ENCODE peak calls at places on chromosomes 7 and 10, in four cellular contexts. One of them, this sample, is unnamed.

GRCh38 chr10:94403823-94404228 is 1.5 kb downstream of the TBC1D12 start:
- DNase-seq in tibial nerve: peak; percentile 43
- DNase-seq in colonic mucosa: no peak
- DNase-seq in AG04449: no peak
- DNase-seq in this sample: no peak

GRCh38 chr7:44346063-44346462 is 20.7 kb upstream of the CAMK2B start:
- DNase-seq in tibial nerve: no peak
- DNase-seq in colonic mucosa: no peak
- DNase-seq in AG04449: no peak
- DNase-seq in this sample: no peak

GRCh38 chr7:20799566-20800377 is 13.1 kb upstream of the SP8 start:
- DNase-seq in tibial nerve: no peak
- DNase-seq in colonic mucosa: no peak
- DNase-seq in AG04449: no peak
- DNase-seq in this sample: no peak

GRCh38 chr7:12294701-12295100 is 83.6 kb downstream of the TMEM106B start:
- DNase-seq in tibial nerve: no peak
- DNase-seq in colonic mucosa: no peak
- DNase-seq in AG04449: no peak
- DNase-seq in this sample: no peak

GRCh38 chr10:26621889-26622681 is 75.4 kb upstream of the PDSS1 start:
- DNase-seq in tibial nerve: peak; percentile 33
- DNase-seq in colonic mucosa: peak; percentile 47
- DNase-seq in AG04449: no peak
- DNase-seq in this sample: peak; percentile 51

GRCh38 chr7:81064446-81064845 is 145.6 kb upstream of the SEMA3C start:
- DNase-seq in tibial nerve: no peak
- DNase-seq in colonic mucosa: peak; percentile 23
- DNase-seq in AG04449: no peak
- DNase-seq in this sample: no peak

GRCh38 chr10:24938076-24938475 is 14.3 kb downstream of the PRTFDC1 start:
- DNase-seq in tibial nerve: no peak
- DNase-seq in colonic mucosa: no peak
- DNase-seq in AG04449: no peak
- DNase-seq in this sample: no peak

GRCh38 chr10:43671659-43672555 is 23.2 kb upstream of the ZNF32 start:
- DNase-seq in tibial nerve: peak; percentile 95
- DNase-seq in colonic mucosa: peak; percentile 55
- DNase-seq in AG04449: no peak
- DNase-seq in this sample: peak; percentile 53

GRCh38 chr7:123208793-123209192 is 9.0 kb upstream of the SLC13A1 start:
- DNase-seq in tibial nerve: no peak
- DNase-seq in colonic mucosa: no peak
- DNase-seq in AG04449: no peak
- DNase-seq in this sample: no peak

GRCh38 chr10:103933557-103934121 is 15.7 kb upstream of the STN1 start:
- DNase-seq in tibial nerve: no peak
- DNase-seq in colonic mucosa: no peak
- DNase-seq in AG04449: no peak
- DNase-seq in this sample: no peak

GRCh38 chr10:130546841-130547240 is 410.6 kb downstream of the GLRX3 start:
- DNase-seq in tibial nerve: no peak
- DNase-seq in colonic mucosa: no peak
- DNase-seq in AG04449: no peak
- DNase-seq in this sample: no peak

GRCh38 chr10:85045046-85045445 is 716.7 kb downstream of the CCSER2 start:
- DNase-seq in tibial nerve: no peak
- DNase-seq in colonic mucosa: no peak
- DNase-seq in AG04449: no peak
- DNase-seq in this sample: no peak

GRCh38 chr10:85043207-85043606 is 714.8 kb downstream of the CCSER2 start:
- DNase-seq in tibial nerve: no peak
- DNase-seq in colonic mucosa: no peak
- DNase-seq in AG04449: no peak
- DNase-seq in this sample: no peak

GRCh38 chr10:85036661-85037060 is 708.3 kb downstream of the CCSER2 start:
- DNase-seq in tibial nerve: no peak
- DNase-seq in colonic mucosa: no peak
- DNase-seq in AG04449: no peak
- DNase-seq in this sample: no peak

DNA sequence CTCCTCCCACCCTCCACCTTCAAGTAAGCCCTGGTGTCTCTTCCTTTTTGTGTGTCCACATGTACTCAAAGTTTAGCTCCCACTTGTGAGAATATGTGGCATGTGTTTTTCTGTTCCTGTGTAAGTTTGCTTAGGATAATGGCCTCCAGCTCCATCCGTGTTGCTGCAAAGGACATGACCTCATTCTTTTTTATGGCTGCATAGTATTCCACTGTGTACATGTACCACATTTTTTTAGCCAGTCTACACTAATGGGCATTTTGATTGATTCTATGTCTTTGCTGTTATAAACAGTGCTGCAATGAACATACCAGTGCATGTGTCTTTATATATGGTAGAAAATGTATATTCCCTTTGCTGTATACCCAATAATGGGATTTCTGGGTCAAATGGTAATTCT is 710.9 kb downstream of the CCSER2 start:
- DNase-seq in tibial nerve: no peak
- DNase-seq in colonic mucosa: no peak
- DNase-seq in AG04449: no peak
- DNase-seq in this sample: no peak
- TF ChIP-seq CTCF in tibial nerve: no peak
- TF ChIP-seq CTCF in colonic mucosa: no peak
- TF ChIP-seq CTCF in AG04449: no peak
- TF ChIP-seq CTCF in this sample: no peak

GRCh38 chr10:6408799-6409198 is 171.3 kb downstream of the PRKCQ start:
- DNase-seq in tibial nerve: no peak
- DNase-seq in colonic mucosa: no peak
- DNase-seq in AG04449: no peak
- DNase-seq in this sample: no peak
- TF ChIP-seq CTCF in tibial nerve: no peak
- TF ChIP-seq CTCF in colonic mucosa: no peak
- TF ChIP-seq CTCF in AG04449: no peak
- TF ChIP-seq CTCF in this sample: no peak

DNA sequence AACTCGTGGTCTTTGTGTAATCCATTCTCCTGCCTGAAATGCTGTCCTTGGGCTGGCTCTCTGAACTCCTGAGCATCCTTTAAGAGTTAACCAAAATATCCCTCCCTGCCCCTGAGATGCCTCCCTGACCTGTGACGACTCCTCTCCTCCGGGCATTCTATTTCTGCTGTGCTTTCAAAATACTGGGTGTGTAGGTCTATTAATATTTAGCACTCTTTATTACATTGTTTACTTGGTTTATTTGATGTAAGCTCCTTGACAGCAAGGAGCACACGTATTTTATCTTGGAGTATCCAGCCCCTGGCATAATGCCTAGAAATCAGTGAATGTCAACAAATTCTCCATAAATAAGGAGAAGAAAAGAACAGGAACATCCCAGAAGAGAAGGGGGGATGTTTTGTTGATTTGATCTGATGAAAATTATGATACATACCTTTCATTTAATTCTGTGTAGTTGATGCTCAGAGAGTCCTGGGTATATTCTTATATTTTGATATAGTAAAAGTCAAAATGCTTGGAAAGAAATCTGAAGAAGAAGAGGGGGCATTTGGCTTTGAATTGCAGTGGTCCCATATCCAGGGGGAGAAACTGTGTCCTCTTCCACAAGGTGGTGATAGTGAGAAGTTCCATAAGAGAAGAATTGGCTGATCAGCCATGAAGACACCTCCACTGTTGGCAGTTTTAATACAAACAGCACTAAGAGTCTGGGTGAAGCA is 107.7 kb upstream of the MPP7 start:
- DNase-seq in tibial nerve: no peak
- DNase-seq in colonic mucosa: no peak
- DNase-seq in AG04449: no peak
- DNase-seq in this sample: no peak
- TF ChIP-seq CTCF in tibial nerve: no peak
- TF ChIP-seq CTCF in colonic mucosa: no peak
- TF ChIP-seq CTCF in AG04449: no peak
- TF ChIP-seq CTCF in this sample: no peak

GRCh38 chr10:31347705-31348104 is 28.7 kb downstream of the ZEB1 start:
- DNase-seq in tibial nerve: no peak
- DNase-seq in colonic mucosa: no peak
- DNase-seq in AG04449: no peak
- DNase-seq in this sample: no peak

GRCh38 chr10:31358688-31359330 is 39.8 kb downstream of the ZEB1 start:
- DNase-seq in tibial nerve: no peak
- DNase-seq in colonic mucosa: no peak
- DNase-seq in AG04449: no peak
- DNase-seq in this sample: no peak

GRCh38 chr10:31350891-31351290 is 31.9 kb downstream of the ZEB1 start:
- DNase-seq in tibial nerve: no peak
- DNase-seq in colonic mucosa: no peak
- DNase-seq in AG04449: no peak
- DNase-seq in this sample: no peak

GRCh38 chr10:31352436-31353226 is 33.6 kb downstream of the ZEB1 start:
- DNase-seq in tibial nerve: no peak
- DNase-seq in colonic mucosa: no peak
- DNase-seq in AG04449: no peak
- DNase-seq in this sample: no peak

GRCh38 chr10:31353574-31353973 is 34.6 kb downstream of the ZEB1 start:
- DNase-seq in tibial nerve: no peak
- DNase-seq in colonic mucosa: no peak
- DNase-seq in AG04449: no peak
- DNase-seq in this sample: peak; percentile 34
- TF ChIP-seq CTCF in tibial nerve: no peak
- TF ChIP-seq CTCF in colonic mucosa: no peak
- TF ChIP-seq CTCF in AG04449: no peak
- TF ChIP-seq CTCF in this sample: peak; percentile 31

DNA sequence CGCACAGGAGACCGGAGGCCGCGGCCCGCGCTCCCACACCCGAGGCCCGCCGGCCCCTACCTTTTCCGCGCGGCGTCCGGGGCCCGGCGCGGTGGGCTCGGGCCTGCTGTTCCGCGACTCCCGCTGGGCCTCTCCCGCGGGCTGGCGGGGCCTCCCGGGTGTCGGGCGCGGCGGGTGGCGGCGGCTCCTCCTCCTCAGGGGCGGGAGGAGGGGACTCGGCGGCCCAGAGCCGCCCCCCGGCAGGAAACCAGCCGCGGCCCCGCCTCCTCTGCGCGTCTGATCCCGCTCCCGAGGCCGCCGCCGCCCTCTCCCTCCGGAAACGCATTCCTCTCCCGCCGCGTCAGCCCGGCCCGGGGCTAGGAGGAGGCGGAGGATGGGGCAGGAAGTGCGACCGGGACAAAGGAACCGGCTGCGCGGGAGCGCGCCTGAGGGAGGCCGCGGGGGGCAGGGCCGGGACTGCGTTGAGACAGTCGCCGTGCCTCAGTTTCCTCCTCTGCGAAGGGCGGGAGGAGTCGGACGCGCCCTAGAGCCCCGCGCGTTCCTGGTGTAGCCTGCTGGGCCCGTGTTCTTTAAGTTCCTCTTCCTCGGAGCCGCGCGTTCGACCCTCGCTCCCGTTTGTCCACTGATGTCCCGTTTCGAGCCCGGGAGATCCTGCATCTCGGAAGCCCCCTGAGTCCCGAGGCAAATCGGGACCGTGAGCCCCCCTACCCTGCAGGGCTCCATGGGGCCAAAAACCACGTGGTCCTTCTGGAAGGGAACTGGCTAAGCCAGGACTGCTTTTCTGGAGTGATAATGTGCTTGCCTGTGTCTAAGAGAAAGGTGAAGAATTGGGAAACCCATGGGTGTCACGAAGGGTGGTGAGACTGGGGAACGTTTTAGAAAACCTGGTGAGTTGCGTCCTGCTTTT is at the start of gene ITGB1:
- DNase-seq in tibial nerve: peak; percentile 88
- DNase-seq in colonic mucosa: peak; percentile 97
- DNase-seq in AG04449: peak; percentile 68
- DNase-seq in this sample: peak; percentile 82
- TF ChIP-seq CTCF in tibial nerve: peak; percentile 40
- TF ChIP-seq CTCF in colonic mucosa: no peak
- TF ChIP-seq CTCF in AG04449: no peak
- TF ChIP-seq CTCF in this sample: no peak

GRCh38 chr7:144835668-144836544 is at the start of gene TPK1:
- DNase-seq in tibial nerve: peak; percentile 77
- DNase-seq in colonic mucosa: peak; percentile 91
- DNase-seq in AG04449: peak; percentile 26
- DNase-seq in this sample: peak; percentile 92
- TF ChIP-seq CTCF in tibial nerve: no peak
- TF ChIP-seq CTCF in colonic mucosa: no peak
- TF ChIP-seq CTCF in AG04449: no peak
- TF ChIP-seq CTCF in this sample: no peak

GRCh38 chr7:94643771-94644545 is 12.0 kb downstream of the SGCE start:
- DNase-seq in tibial nerve: no peak
- DNase-seq in colonic mucosa: no peak
- DNase-seq in AG04449: no peak
- DNase-seq in this sample: no peak

GRCh38 chr7:94647295-94647694 is 8.6 kb downstream of the SGCE start:
- DNase-seq in tibial nerve: no peak
- DNase-seq in colonic mucosa: no peak
- DNase-seq in AG04449: no peak
- DNase-seq in this sample: no peak

GRCh38 chr7:94648731-94649130 is 7.2 kb downstream of the SGCE start:
- DNase-seq in tibial nerve: no peak
- DNase-seq in colonic mucosa: no peak
- DNase-seq in AG04449: no peak
- DNase-seq in this sample: no peak

GRCh38 chr7:94639384-94639783 is 16.5 kb downstream of the SGCE start:
- DNase-seq in tibial nerve: no peak
- DNase-seq in colonic mucosa: no peak
- DNase-seq in AG04449: no peak
- DNase-seq in this sample: no peak

GRCh38 chr7:94642838-94643653 is 12.9 kb downstream of the SGCE start:
- DNase-seq in tibial nerve: no peak
- DNase-seq in colonic mucosa: no peak
- DNase-seq in AG04449: no peak
- DNase-seq in this sample: no peak
- TF ChIP-seq CTCF in tibial nerve: no peak
- TF ChIP-seq CTCF in colonic mucosa: no peak
- TF ChIP-seq CTCF in AG04449: no peak
- TF ChIP-seq CTCF in this sample: no peak

This sample was measured in activated CD8-positive, alpha-beta T cell treated with anti-CD3 and anti-CD28 coated beads for 36 hours.